ENCODE peak calls at places on chromosome 5, in five cellular contexts. M is NT2/D1, C is GM23248, J is IMR-90, S is endothelial cell of umbilical vein. K is an unnamed sample.

GRCh38 chr5:93206203-93206602 is 374.8 kb downstream of the NR2F1-AS1 start:
- DNase-seq in C (no peak), S (no peak), M (no peak), J (no peak), K (no peak)

GRCh38 chr5:179678238-179679013 is 2.4 kb downstream of the CBY3 start:
- DNase-seq in M (peak; percentile 87), S (peak; percentile 96), J (peak; percentile 93), C (peak; percentile 98), K (peak; percentile 97)

GRCh38 chr5:72387985-72388384 is 67.8 kb downstream of the PTCD2 start:
- DNase-seq in S (peak; percentile 90), M (no peak), J (peak; percentile 88), C (peak; percentile 88), K (no peak)

GRCh38 chr5:175059687-175060194 is 335.4 kb downstream of the MSX2 start:
- DNase-seq in M (peak; percentile 54), C (peak; percentile 6), J (peak; percentile 62), S (no peak), K (peak; percentile 27)

GRCh38 chr5:56060276-56061110 is 65.7 kb upstream of the IL6ST start:
- DNase-seq in M (no peak), J (no peak), S (no peak), C (no peak), K (peak; percentile 67)

GRCh38 chr5:135718151-135718550 is 116.3 kb upstream of the SLC25A48 start:
- DNase-seq in C (peak; percentile 80), M (no peak), S (no peak), J (peak; percentile 31), K (no peak)

GRCh38 chr5:37735649-37736347 is 104.0 kb downstream of the GDNF start:
- DNase-seq in M (no peak), J (peak; percentile 44), S (no peak), C (peak; percentile 34), K (peak; percentile 56)

GRCh38 chr5:146753618-146754123 is 124.9 kb downstream of the PPP2R2B start:
- DNase-seq in S (no peak), M (no peak), J (no peak), C (no peak), K (no peak)

GRCh38 chr5:168879929-168880328 is 300.8 kb upstream of the PANK3 start:
- DNase-seq in C (peak; percentile 38), M (no peak), J (no peak), S (peak; percentile 32), K (no peak)

GRCh38 chr5:57456056-57456455 is 26.6 kb downstream of the ACTBL2 start:
- DNase-seq in J (no peak), M (no peak), S (no peak), C (no peak), K (no peak)

GRCh38 chr5:109455598-109456096 is 45.9 kb upstream of the PJA2 start:
- DNase-seq in M (no peak), S (peak; percentile 98), J (peak; percentile 98), C (peak; percentile 98), K (no peak)

GRCh38 chr5:68368686-68369359 is 153.3 kb downstream of the PIK3R1 start:
- DNase-seq in S (no peak), J (peak; percentile 16), M (no peak), C (peak; percentile 35), K (no peak)

GRCh38 chr5:149367249-149367971 is 9.6 kb downstream of the PCYOX1L start:
- DNase-seq in C (peak; percentile 79), S (peak; percentile 64), J (peak; percentile 70), M (peak; percentile 72), K (peak; percentile 71)

GRCh38 chr5:74503-75109 is 17.4 kb upstream of the PLEKHG4B start:
- DNase-seq in C (no peak), J (no peak), M (no peak), S (no peak), K (no peak)

GRCh38 chr5:65198777-65199120 is 283.0 kb downstream of the ADAMTS6 start:
- DNase-seq in C (peak; percentile 97), S (peak; percentile 90), J (peak; percentile 99), M (no peak), K (no peak)

GRCh38 chr5:36156619-36157018 is 4.7 kb downstream of the SKP2 start:
- DNase-seq in M (no peak), S (no peak), J (peak; percentile 69), C (peak; percentile 79), K (no peak)

GRCh38 chr5:28165116-28165515 is 1126.7 kb upstream of the CDH9 start:
- DNase-seq in C (no peak), J (no peak), S (peak; percentile 44), M (no peak), K (no peak)

GRCh38 chr5:137724251-137724650 is 11.6 kb downstream of the KLHL3 start:
- DNase-seq in C (no peak), S (no peak), J (no peak), M (no peak), K (no peak)

GRCh38 chr5:178381921-178382688 is 149.5 kb upstream of the PHYKPL start:
- DNase-seq in C (no peak), S (no peak), J (no peak), M (no peak), K (no peak)

GRCh38 chr5:158435161-158435616 is 576.2 kb upstream of the CLINT1 start:
- DNase-seq in J (no peak), S (no peak), M (no peak), C (peak; percentile 58), K (peak; percentile 84)

GRCh38 chr5:911601-912000 is 18.9 kb downstream of the TRIP13 start:
- DNase-seq in J (peak; percentile 64), S (peak; percentile 23), M (no peak), C (no peak), K (no peak)

GRCh38 chr5:153965102-153965645 is 73.5 kb downstream of the FAM114A2 start:
- DNase-seq in J (peak; percentile 41), M (peak; percentile 47), S (peak; percentile 52), C (peak; percentile 69), K (peak; percentile 56)

GRCh38 chr5:53055359-53055758 is 54.2 kb downstream of the MOCS2 start:
- DNase-seq in J (no peak), M (no peak), S (no peak), C (no peak), K (no peak)

GRCh38 chr5:5025774-5026406 is 114.2 kb upstream of the ADAMTS16 start:
- DNase-seq in C (no peak), J (no peak), M (no peak), S (no peak), K (peak; percentile 69)

GRCh38 chr5:43429016-43429415 is 16.8 kb upstream of the CCL28 start:
- DNase-seq in C (no peak), S (no peak), J (no peak), M (no peak), K (no peak)

GRCh38 chr5:33612386-33612785 is 171.6 kb downstream of the TARS1 start:
- DNase-seq in M (no peak), S (no peak), C (peak; percentile 83), J (peak; percentile 79), K (no peak)

GRCh38 chr5:157546456-157547100 is 29.0 kb downstream of the ADAM19 start:
- DNase-seq in C (peak; percentile 27), J (peak; percentile 65), S (no peak), M (no peak), K (no peak)

GRCh38 chr5:74543162-74543995 is 97.1 kb downstream of the ENC1 start:
- DNase-seq in M (peak; percentile 81), J (peak; percentile 80), C (peak; percentile 92), S (peak; percentile 77), K (no peak)
- H3K4me3 ChIP-seq in M (no peak overlapping the region), J (no peak overlapping the region), C (peak overlapping the region; percentile 68), S (no peak overlapping the region), K (no peak overlapping the region)

GRCh38 chr5:142906863-142907671 is 136.9 kb downstream of the ARHGAP26 start:
- DNase-seq in C (peak; percentile 70), M (no peak), S (no peak), J (peak; percentile 96), K (no peak)
- H3K9ac ChIP-seq in C (no peak overlapping the region), M (no peak overlapping the region), S (no peak overlapping the region), J (no peak overlapping the region), K (no peak overlapping the region)

GRCh38 chr5:76956033-76956432 is 3.2 kb downstream of the CRHBP start:
- DNase-seq in C (no peak), S (no peak), J (no peak), M (no peak), K (no peak)

GRCh38 chr5:76952795-76953536 is at the start of gene CRHBP:
- DNase-seq in C (no peak), S (no peak), J (no peak), M (no peak), K (no peak)

GRCh38 chr5:76953551-76954382 is 922 bp downstream of the CRHBP start:
- DNase-seq in C (peak; percentile 29), S (peak; percentile 20), J (no peak), M (no peak), K (no peak)

GRCh38 chr5:76958976-76959767 is 6.3 kb downstream of the CRHBP start:
- DNase-seq in J (peak; percentile 70), M (no peak), S (peak; percentile 83), C (peak; percentile 42), K (no peak)

DNA sequence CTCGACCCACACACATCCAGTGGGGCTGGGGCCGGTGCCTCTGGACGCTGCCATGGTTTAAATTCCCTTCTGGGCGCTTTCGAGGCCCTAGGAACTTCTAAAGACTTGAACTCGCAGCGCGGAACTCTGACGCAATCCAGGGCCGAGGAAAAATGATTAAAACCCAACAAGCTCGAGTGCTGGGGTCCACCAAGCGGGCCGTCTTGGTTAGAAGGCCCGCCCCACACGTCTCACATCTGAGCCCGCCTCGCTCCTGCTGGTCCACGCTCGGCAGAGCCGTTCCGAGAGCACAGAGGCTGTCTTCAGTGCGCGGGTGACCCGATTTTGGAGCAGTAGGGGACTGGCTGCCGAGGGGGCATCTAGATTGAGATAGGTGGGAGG is 1.5 kb downstream of the CRHBP start:
- DNase-seq in M (no peak), S (no peak), C (no peak), J (no peak), K (no peak)
- H3K4me3 ChIP-seq in M (peak overlapping the region; percentile 59), S (no peak overlapping the region), C (no peak overlapping the region), J (no peak overlapping the region), K (no peak overlapping the region)

GRCh38 chr5:131564229-131564652 is 70.8 kb downstream of the RAPGEF6 start:
- DNase-seq in J (no peak), M (no peak), S (no peak), C (no peak), K (no peak)
- H3K9ac ChIP-seq in J (no peak overlapping the region), M (no peak overlapping the region), S (no peak overlapping the region), C (no peak overlapping the region), K (no peak overlapping the region)

GRCh38 chr5:2602451-2603045 is 148.9 kb downstream of the IRX2 start:
- DNase-seq in S (no peak), J (no peak), M (no peak), C (no peak), K (no peak)

GRCh38 chr5:2603176-2603575 is 148.3 kb downstream of the IRX2 start:
- DNase-seq in M (no peak), S (no peak), C (no peak), J (no peak), K (no peak)

GRCh38 chr5:2594701-2595100 is 156.8 kb downstream of the IRX2 start:
- DNase-seq in S (no peak), M (no peak), C (no peak), J (no peak), K (no peak)

GRCh38 chr5:2598503-2598902 is 153.0 kb downstream of the IRX2 start:
- DNase-seq in J (no peak), S (no peak), M (no peak), C (no peak), K (no peak)
- H3K4me3 ChIP-seq in J (no peak overlapping the region), S (no peak overlapping the region), M (no peak overlapping the region), C (no peak overlapping the region), K (no peak overlapping the region)

GRCh38 chr5:151678146-151678545 is 8.6 kb downstream of the SPARC start:
- DNase-seq in C (peak; percentile 88), J (peak; percentile 68), M (no peak), S (peak; percentile 84), K (no peak)
- H3K9ac ChIP-seq in C (peak overlapping the region; percentile 99), J (no peak overlapping the region), M (no peak overlapping the region), S (peak overlapping the region; percentile 93), K (no peak overlapping the region)